ENCODE peak calls at places on chromosome 9, in six cellular contexts. B, U, I, Q, C and G are unnamed samples.

GRCh38 chr9:109972026-109973005 is 192.3 kb downstream of the PALM2AKAP2 start:
- DNase-seq in B (no peak), U (peak), I (no peak), Q (no peak), C (no peak), G (no peak)

GRCh38 chr9:22142681-22143080 is 133.6 kb upstream of the CDKN2B start:
- DNase-seq in B (no peak), U (no peak), I (no peak), Q (no peak), C (no peak), G (no peak)

GRCh38 chr9:37534901-37535300 is 41.3 kb downstream of the FBXO10 start:
- DNase-seq in B (peak), U (no peak), I (no peak), Q (no peak), C (no peak), G (no peak)

GRCh38 chr9:137880160-137880975 is 2.8 kb downstream of the CACNA1B start:
- DNase-seq in B (no peak), U (no peak), I (no peak), Q (no peak), C (no peak), G (no peak)

GRCh38 chr9:5971740-5972139 is 43.7 kb downstream of the RANBP6 start:
- DNase-seq in B (no peak), U (no peak), I (no peak), Q (no peak), C (no peak), G (no peak)

GRCh38 chr9:76255781-76256455 is 138.3 kb downstream of the RFK start:
- DNase-seq in B (no peak), U (no peak), I (peak), Q (peak), C (no peak), G (no peak)

GRCh38 chr9:71637926-71638325 is 130.4 kb downstream of the CEMIP2 start:
- DNase-seq in B (no peak), U (no peak), I (no peak), Q (no peak), C (no peak), G (no peak)

GRCh38 chr9:87644659-87645058 is 81.3 kb upstream of the CTSL start:
- DNase-seq in B (no peak), U (no peak), I (no peak), Q (no peak), C (no peak), G (no peak)

GRCh38 chr9:2645569-2645968 is 24.0 kb downstream of the VLDLR start:
- DNase-seq in B (no peak), U (no peak), I (no peak), Q (no peak), C (no peak), G (no peak)

GRCh38 chr9:129887210-129888084 is 52.2 kb downstream of the USP20 start:
- DNase-seq in B (no peak), U (peak), I (peak), Q (no peak), C (peak), G (no peak)

GRCh38 chr9:134286513-134287245 is 39.6 kb upstream of the RXRA start:
- DNase-seq in B (no peak), U (no peak), I (no peak), Q (no peak), C (no peak), G (no peak)

GRCh38 chr9:78167356-78167755 is 68.5 kb upstream of the CEP78 start:
- DNase-seq in B (no peak), U (no peak), I (no peak), Q (no peak), C (no peak), G (peak)

GRCh38 chr9:132957805-132958204 is 13.4 kb upstream of the TSC1 start:
- DNase-seq in B (no peak), U (no peak), I (no peak), Q (no peak), C (no peak), G (no peak)

GRCh38 chr9:133681658-133682306 is 45.6 kb downstream of the DBH start:
- DNase-seq in B (no peak), U (no peak), I (no peak), Q (no peak), C (no peak), G (no peak)